ENCODE peak calls at places on chromosomes 16 and 17, in ten cellular contexts. C, O, X, Y, T, V, H, F, K and A are unnamed samples.

GRCh38 chr16:68722119-68723024 is 14.7 kb upstream of the CDH1 start:
- DNase-seq in C (no peak), O (no peak), X (no peak), Y (no peak), T (peak), V (no peak), H (no peak), F (no peak), K (no peak), A (no peak)

GRCh38 chr17:38586788-38587187 is 19.0 kb downstream of the SRCIN1 start:
- DNase-seq in C (no peak), O (no peak), X (no peak), Y (no peak), T (no peak), V (no peak), H (no peak), F (no peak), K (no peak), A (no peak)

GRCh38 chr17:15456972-15457722 is 10.3 kb downstream of the CDRT4 start:
- DNase-seq in C (no peak), O (no peak), X (peak), Y (no peak), T (peak), V (no peak), H (peak), F (peak), K (peak), A (no peak)

GRCh38 chr16:17461951-17462729 is 8.6 kb downstream of the XYLT1 start:
- DNase-seq in C (no peak), O (no peak), X (no peak), Y (no peak), T (peak), V (no peak), H (no peak), F (no peak), K (no peak), A (no peak)

GRCh38 chr17:47696717-47697642 is 3.0 kb downstream of the TBKBP1 start:
- DNase-seq in C (no peak), O (no peak), X (no peak), Y (no peak), T (no peak), V (no peak), H (no peak), F (no peak), K (no peak), A (no peak)

GRCh38 chr17:82880620-82881019 is 40.8 kb upstream of the ZNF750 start:
- DNase-seq in C (no peak), O (no peak), X (no peak), Y (no peak), T (no peak), V (no peak), H (no peak), F (no peak), K (peak), A (no peak)

GRCh38 chr16:30870904-30871303 is 23.0 kb downstream of the BCL7C start:
- DNase-seq in C (no peak), O (no peak), X (no peak), Y (no peak), T (no peak), V (no peak), H (no peak), F (no peak), K (no peak), A (no peak)

GRCh38 chr16:85391175-85391707 is 221.9 kb upstream of the GSE1 start:
- DNase-seq in C (no peak), O (no peak), X (no peak), Y (no peak), T (no peak), V (no peak), H (no peak), F (no peak), K (no peak), A (no peak)

GRCh38 chr16:31088459-31089183 is at the start of gene PRSS53:
- DNase-seq in C (no peak), O (no peak), X (no peak), Y (no peak), T (no peak), V (no peak), H (no peak), F (no peak), K (no peak), A (no peak)

GRCh38 chr17:30333503-30334240 is at the start of gene TMIGD1:
- DNase-seq in C (no peak), O (no peak), X (no peak), Y (no peak), T (no peak), V (no peak), H (no peak), F (no peak), K (no peak), A (no peak)

GRCh38 chr16:87431926-87432325 is 39.8 kb downstream of the MAP1LC3B start:
- DNase-seq in C (no peak), O (no peak), X (peak), Y (no peak), T (no peak), V (no peak), H (peak), F (no peak), K (peak), A (no peak)

GRCh38 chr16:84583995-84584394 is 33.9 kb downstream of the COTL1 start:
- DNase-seq in C (no peak), O (no peak), X (no peak), Y (no peak), T (no peak), V (no peak), H (no peak), F (no peak), K (no peak), A (no peak)

GRCh38 chr17:72556944-72557826 is 436.4 kb downstream of the SOX9 start:
- DNase-seq in C (peak), O (peak), X (no peak), Y (peak), T (peak), V (peak), H (peak), F (peak), K (peak), A (peak)

GRCh38 chr16:55189975-55190636 is 133.9 kb upstream of the IRX6 start:
- DNase-seq in C (no peak), O (no peak), X (no peak), Y (no peak), T (no peak), V (no peak), H (no peak), F (no peak), K (no peak), A (no peak)

GRCh38 chr16:88500255-88500661 is 47.2 kb downstream of the ZFPM1 start:
- DNase-seq in C (no peak), O (no peak), X (no peak), Y (no peak), T (no peak), V (no peak), H (no peak), F (no peak), K (peak), A (no peak)

GRCh38 chr16:2077696-2078095 is 29.9 kb downstream of the TSC2 start:
- DNase-seq in C (no peak), O (no peak), X (no peak), Y (no peak), T (no peak), V (no peak), H (no peak), F (no peak), K (no peak), A (no peak)

GRCh38 chr16:71216714-71217113 is 13.8 kb downstream of the HYDIN start:
- DNase-seq in C (no peak), O (no peak), X (no peak), Y (no peak), T (peak), V (no peak), H (no peak), F (no peak), K (no peak), A (no peak)